ENCODE peak calls at places on chromosomes 7 and 10, in seven cellular contexts. E is IMR-90, A is H9, S is trophoblast cell, M is neuronal stem cell, Z is mesendoderm, Q is H1. H is an unnamed sample.

GRCh38 chr10:21030096-21030495 is 133.0 kb upstream of the NEBL start:
- DNase-seq in E (no peak), A (no peak), S (peak; percentile 17), M (no peak), Z (no peak), Q (no peak), H (peak; percentile 32)

GRCh38 chr10:119029613-119030420 is at the start of gene NANOS1:
- DNase-seq in E (peak; percentile 21), A (peak; percentile 53), S (no peak), M (peak; percentile 52), Z (peak; percentile 59), Q (peak; percentile 80), H (no peak)

GRCh38 chr7:43689115-43689514 is 40.2 kb downstream of the COA1 start:
- DNase-seq in E (no peak), A (no peak), S (no peak), M (no peak), Z (no peak), Q (no peak), H (no peak)

GRCh38 chr7:97027427-97028234 is 3.0 kb upstream of the DLX5 start:
- DNase-seq in E (peak; percentile 85), A (peak; percentile 77), S (peak; percentile 98), M (peak; percentile 81), Z (peak; percentile 87), Q (peak; percentile 88), H (peak; percentile 75)

GRCh38 chr7:37815969-37816371 is 32.4 kb upstream of the NME8 start:
- DNase-seq in E (no peak), A (no peak), S (no peak), M (no peak), Z (no peak), Q (no peak), H (no peak)

GRCh38 chr10:14612873-14613569 is 161.7 kb downstream of the FAM107B start:
- DNase-seq in E (no peak), A (no peak), S (no peak), M (no peak), Z (no peak), Q (no peak), H (no peak)

GRCh38 chr7:27661776-27662489 is 750 bp downstream of the HIBADH start:
- DNase-seq in E (peak; percentile 19), A (no peak), S (peak; percentile 25), M (no peak), Z (no peak), Q (no peak), H (peak; percentile 45)

GRCh38 chr10:6778992-6779701 is 199.1 kb upstream of the PRKCQ start:
- DNase-seq in E (peak; percentile 99), A (no peak), S (peak; percentile 94), M (no peak), Z (peak; percentile 85), Q (no peak), H (peak; percentile 91)

GRCh38 chr10:62880162-62880561 is 64.0 kb upstream of the EGR2 start:
- DNase-seq in E (no peak), A (no peak), S (no peak), M (no peak), Z (no peak), Q (no peak), H (no peak)

GRCh38 chr7:111561659-111561908 is 708 bp downstream of the IMMP2L start:
- DNase-seq in E (no peak), A (peak; percentile 31), S (no peak), M (no peak), Z (no peak), Q (peak; percentile 52), H (no peak)

GRCh38 chr7:122166708-122167107 is 22.7 kb upstream of the AASS start:
- DNase-seq in E (peak; percentile 62), A (no peak), S (peak; percentile 80), M (no peak), Z (no peak), Q (no peak), H (peak; percentile 61)

GRCh38 chr10:71737356-71738172 is 18.0 kb upstream of the C10orf105 start:
- DNase-seq in E (no peak), A (no peak), S (no peak), M (no peak), Z (no peak), Q (no peak), H (no peak)

GRCh38 chr7:134947831-134948230 is 38.5 kb upstream of the AGBL3 start:
- DNase-seq in E (no peak), A (no peak), S (no peak), M (no peak), Z (no peak), Q (no peak), H (no peak)

GRCh38 chr10:96910488-96911395 is 78.6 kb downstream of the LCOR start:
- DNase-seq in E (peak; percentile 35), A (no peak), S (peak; percentile 83), M (peak; percentile 26), Z (peak; percentile 60), Q (no peak), H (peak; percentile 34)

GRCh38 chr10:79270471-79271246 is 76.6 kb upstream of the PPIF start:
- DNase-seq in E (no peak), A (no peak), S (peak; percentile 81), M (no peak), Z (no peak), Q (no peak), H (peak; percentile 46)

GRCh38 chr7:140053812-140054539 is 8.8 kb downstream of the PARP12 start:
- DNase-seq in E (no peak), A (no peak), S (no peak), M (no peak), Z (no peak), Q (peak; percentile 11), H (no peak)

GRCh38 chr10:5450605-5451384 is 38.4 kb downstream of the NET1 start:
- DNase-seq in E (no peak), A (no peak), S (peak; percentile 69), M (no peak), Z (no peak), Q (no peak), H (no peak)

DNA sequence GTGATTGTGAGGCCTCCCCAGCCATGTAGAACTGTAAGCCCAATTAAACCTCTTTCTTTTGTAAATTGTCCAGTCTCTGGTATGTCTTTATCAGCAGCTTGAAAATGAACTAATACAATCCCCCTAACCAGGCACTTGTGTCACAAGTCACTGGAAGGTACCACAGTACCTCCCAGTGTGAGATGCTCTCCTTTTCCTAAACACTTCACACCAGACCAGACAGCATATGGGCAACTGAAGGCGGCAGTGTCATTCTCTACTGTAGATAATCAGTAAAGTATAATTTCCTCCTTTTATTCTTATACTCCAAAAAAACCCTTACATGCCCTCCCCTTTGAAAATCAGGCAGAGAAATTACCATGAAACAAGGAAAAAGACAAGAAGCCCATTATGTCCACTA is 113.2 kb downstream of the CALN1 start:
- DNase-seq in E (no peak), A (no peak), S (no peak), M (no peak), Z (no peak), Q (no peak), H (no peak)
- H2AK5ac ChIP-seq in E (no peak overlapping the region), A (no peak overlapping the region), S (no peak overlapping the region), M (no peak overlapping the region), Z (no peak overlapping the region), Q (no peak overlapping the region), H (no peak overlapping the region)

GRCh38 chr7:30433082-30433481 is 45.5 kb downstream of the NOD1 start:
- DNase-seq in E (peak; percentile 75), A (peak; percentile 36), S (no peak), M (no peak), Z (peak; percentile 26), Q (no peak), H (peak; percentile 6)

GRCh38 chr7:30428586-30429530 is 49.7 kb downstream of the NOD1 start:
- DNase-seq in E (no peak), A (peak; percentile 7), S (peak; percentile 17), M (no peak), Z (no peak), Q (no peak), H (no peak)

GRCh38 chr7:30430300-30430699 is 48.3 kb downstream of the NOD1 start:
- DNase-seq in E (no peak), A (no peak), S (no peak), M (no peak), Z (no peak), Q (no peak), H (peak; percentile 24)

GRCh38 chr7:30433506-30433905 is 45.1 kb downstream of the NOD1 start:
- DNase-seq in E (no peak), A (no peak), S (no peak), M (no peak), Z (no peak), Q (no peak), H (no peak)

DNA sequence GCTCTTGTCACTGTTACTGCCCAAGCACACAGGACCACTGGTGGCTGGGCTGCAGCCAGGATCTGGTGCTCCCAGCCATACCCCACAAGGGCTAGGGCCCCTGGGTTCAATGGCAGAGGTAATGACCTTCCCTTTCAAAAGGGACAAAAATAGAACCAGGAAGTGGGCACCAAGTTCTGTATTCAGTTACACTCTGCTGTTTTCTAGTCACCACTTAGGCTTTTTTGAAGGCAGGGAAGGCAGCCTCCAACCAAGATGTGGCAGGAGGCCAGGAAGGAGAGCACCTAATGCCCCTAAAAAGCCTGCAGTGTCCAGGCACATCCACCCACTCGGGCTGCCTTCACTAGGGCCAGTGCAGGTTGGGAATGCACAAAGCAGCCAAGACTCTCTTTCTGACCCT is 47.8 kb downstream of the NOD1 start:
- DNase-seq in E (no peak), A (no peak), S (no peak), M (no peak), Z (no peak), Q (no peak), H (no peak)
- H2AK5ac ChIP-seq in E (no peak overlapping the region), A (no peak overlapping the region), S (no peak overlapping the region), M (no peak overlapping the region), Z (no peak overlapping the region), Q (no peak overlapping the region), H (no peak overlapping the region)

DNA sequence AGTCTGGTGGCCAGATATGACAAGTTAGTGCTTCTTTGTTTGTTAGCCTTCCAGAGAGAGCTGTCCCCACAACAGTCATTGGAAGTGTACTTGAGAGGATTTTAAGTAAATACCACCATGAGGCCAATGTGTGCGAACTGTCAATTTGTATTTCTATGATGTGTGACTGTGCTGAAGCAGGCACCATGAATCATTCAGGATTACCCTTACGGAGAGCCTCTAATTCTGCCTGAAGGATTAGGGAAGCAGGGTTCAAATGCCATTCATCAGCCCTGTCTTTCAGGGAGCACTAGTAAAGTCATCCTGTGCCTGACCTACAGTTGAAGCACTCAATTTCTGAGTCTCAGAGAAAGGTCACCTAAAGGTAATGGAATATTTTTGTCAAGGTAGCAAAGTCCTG is 109.3 kb downstream of the GATA3 start:
- DNase-seq in E (no peak), A (no peak), S (no peak), M (no peak), Z (no peak), Q (no peak), H (no peak)
- H2AK5ac ChIP-seq in E (no peak overlapping the region), A (no peak overlapping the region), S (no peak overlapping the region), M (no peak overlapping the region), Z (no peak overlapping the region), Q (no peak overlapping the region), H (no peak overlapping the region)

DNA sequence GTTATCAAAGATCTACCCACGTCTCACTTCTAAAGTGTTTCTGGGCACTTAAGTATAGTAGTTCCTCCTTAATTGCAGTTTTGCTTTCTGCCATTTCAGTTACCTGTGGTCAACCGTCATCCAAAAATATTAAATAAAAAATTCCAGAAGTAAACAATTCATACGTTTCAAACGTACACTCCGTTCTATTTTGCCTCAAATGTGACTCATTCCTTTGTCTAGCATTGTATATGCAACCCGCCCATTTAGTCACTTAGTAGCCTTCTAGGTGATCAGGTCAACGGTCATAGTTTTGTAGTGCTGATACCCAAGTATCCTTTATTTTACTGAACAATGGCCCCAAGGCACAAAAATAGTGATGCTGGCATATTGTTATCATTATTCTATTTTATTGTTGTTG is 33.8 kb downstream of the HGF start:
- DNase-seq in E (no peak), A (no peak), S (no peak), M (no peak), Z (no peak), Q (no peak), H (no peak)
- H2AK5ac ChIP-seq in E (no peak overlapping the region), A (no peak overlapping the region), S (no peak overlapping the region), M (no peak overlapping the region), Z (no peak overlapping the region), Q (no peak overlapping the region), H (no peak overlapping the region)